ENCODE peak calls at places on chromosomes 3 and 15, in seven cellular contexts. E is HepG2, Z is GM12878, J is SK-N-SH, W is K562, G is HCT116, M is H1. U is an unnamed sample.
A peak's percentile ranks its signal among the peaks of the same experiment; 100 is the strongest.

GRCh38 chr3:141330718-141331369 is 37.5 kb upstream of the ZBTB38 start:
- DNase-seq in E (no peak), J (no peak), W (no peak), M (no peak), Z (no peak), G (no peak), U (no peak)

GRCh38 chr3:156332304-156332703 is 211.9 kb downstream of the KCNAB1 start:
- DNase-seq in J (no peak), M (no peak), E (no peak), W (no peak), G (no peak), Z (no peak), U (no peak)

GRCh38 chr3:29186131-29186599 is 94.7 kb upstream of the RBMS3 start:
- DNase-seq in W (no peak), J (no peak), Z (no peak), M (no peak), G (peak; percentile 27), E (no peak), U (no peak)

GRCh38 chr3:173584834-173585831 is 187.6 kb downstream of the NLGN1 start:
- DNase-seq in G (no peak), Z (no peak), E (no peak), M (peak; percentile 69), W (no peak), J (peak; percentile 30), U (peak; percentile 35)

GRCh38 chr15:65066001-65066634 is 1.7 kb downstream of the RASL12 start:
- DNase-seq in J (no peak), E (no peak), G (no peak), W (no peak), M (no peak), Z (no peak), U (no peak)

GRCh38 chr15:94470492-94470891 is 239.1 kb downstream of the MCTP2 start:
- DNase-seq in E (no peak), Z (no peak), J (no peak), W (no peak), M (no peak), G (no peak), U (no peak)

GRCh38 chr3:174170248-174170647 is 688.9 kb upstream of the NAALADL2 start:
- DNase-seq in Z (no peak), M (no peak), W (no peak), E (no peak), J (no peak), G (no peak), U (no peak)

GRCh38 chr3:177483182-177483967 is 286.1 kb upstream of the TBL1XR1 start:
- DNase-seq in E (peak; percentile 23), J (no peak), M (no peak), G (peak; percentile 31), W (peak; percentile 50), Z (no peak), U (peak; percentile 76)

GRCh38 chr3:170712336-170712735 is 126.5 kb upstream of the SLC7A14 start:
- DNase-seq in Z (no peak), W (no peak), E (no peak), M (no peak), G (no peak), J (no peak), U (no peak)

GRCh38 chr3:8746780-8747345 is 13.3 kb downstream of the CAV3 start:
- DNase-seq in Z (no peak), J (no peak), W (no peak), E (no peak), M (no peak), G (no peak), U (no peak)

GRCh38 chr3:170585008-170585936 is 603 bp downstream of the SLC7A14 start:
- DNase-seq in M (peak; percentile 72), W (no peak), G (no peak), Z (no peak), E (no peak), J (peak; percentile 82), U (no peak)

GRCh38 chr3:129663045-129663446 is 56.6 kb upstream of the PLXND1 start:
- DNase-seq in M (no peak), E (peak; percentile 83), J (no peak), Z (no peak), G (peak; percentile 93), W (no peak), U (peak; percentile 9)

GRCh38 chr15:80127911-80128310 is 24.9 kb upstream of the FAH start:
- DNase-seq in M (no peak), Z (no peak), W (no peak), G (no peak), J (no peak), E (no peak), U (no peak)

GRCh38 chr3:131868203-131868602 is 166.6 kb downstream of the CPNE4 start:
- DNase-seq in G (no peak), W (no peak), M (no peak), J (no peak), E (no peak), Z (no peak), U (no peak)

GRCh38 chr3:36269274-36269673 is 111.0 kb upstream of the STAC start:
- DNase-seq in Z (no peak), J (no peak), G (no peak), E (no peak), M (no peak), W (no peak), U (no peak)

GRCh38 chr3:126484662-126485061 is 9.0 kb upstream of the ZXDC start:
- DNase-seq in Z (no peak), M (no peak), G (no peak), J (no peak), W (no peak), E (no peak), U (no peak)
- TF ChIP-seq JUND in Z (no peak), M (no peak), G (no peak), J (no peak), W (no peak), E (no peak), U (no peak)

GRCh38 chr3:124272611-124273151 is 280.8 kb upstream of the ROPN1 start:
- DNase-seq in W (no peak), J (no peak), E (no peak), Z (no peak), M (no peak), G (no peak), U (no peak)
- TF ChIP-seq JUND in W (no peak), J (no peak), E (no peak), Z (no peak), M (no peak), G (no peak), U (no peak)

GRCh38 chr3:45807645-45808540 is 11.6 kb upstream of the SLC6A20 start:
- DNase-seq in Z (no peak), G (no peak), E (no peak), J (no peak), W (no peak), M (no peak), U (no peak)
- TF ChIP-seq JUND in Z (no peak), G (no peak), E (no peak), J (no peak), W (no peak), M (no peak), U (no peak)

GRCh38 chr3:193780810-193781472 is 187.9 kb downstream of the OPA1 start:
- DNase-seq in G (no peak), W (peak; percentile 77), Z (no peak), E (peak; percentile 44), J (peak; percentile 84), M (peak; percentile 71), U (peak; percentile 96)
- TF ChIP-seq JUND in G (peak; percentile 26), W (no peak), Z (no peak), E (no peak), J (no peak), M (no peak), U (no peak)

DNA sequence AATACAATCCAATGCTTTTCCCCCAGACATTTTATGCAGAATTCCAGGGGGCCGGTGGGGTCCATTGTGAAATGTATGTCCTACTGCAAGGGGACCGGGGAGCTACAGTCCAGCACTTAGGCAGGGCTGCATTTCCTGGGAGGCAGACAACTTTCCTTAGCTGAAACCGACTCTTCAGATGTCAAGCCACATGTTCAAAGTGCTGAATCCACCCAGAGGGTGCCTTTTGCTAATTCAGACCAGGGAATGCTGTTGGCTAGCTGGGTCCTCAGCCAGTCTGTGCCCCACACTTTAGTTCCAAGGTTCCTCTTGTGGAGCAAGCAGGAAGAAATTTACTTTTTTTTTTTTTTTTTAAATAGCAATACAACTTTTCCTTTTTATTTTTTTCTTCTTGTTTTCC is 219.5 kb upstream of the LRTM1 start:
- DNase-seq in G (no peak), J (no peak), Z (no peak), W (no peak), M (no peak), E (no peak), U (no peak)
- TF ChIP-seq JUND in G (no peak), J (no peak), Z (no peak), W (no peak), M (no peak), E (no peak), U (no peak)

GRCh38 chr3:65785065-65785645 is 253.6 kb downstream of the MAGI1 start:
- DNase-seq in Z (no peak), J (peak; percentile 57), M (no peak), W (peak; percentile 24), G (peak; percentile 32), E (peak; percentile 41), U (peak; percentile 7)
- TF ChIP-seq JUND in Z (no peak), J (no peak), M (no peak), W (no peak), G (no peak), E (no peak), U (no peak)

U was measured in T47D.